ENCODE peak calls at places on chromosomes 3 and 15, in four cellular contexts. T, H, R and C are unnamed samples. For H3K4me1 and H3K36me3, the result is how much of the 10 kb centered on the place peaks cover.

GRCh38 chr15:48644498-48644826 is 1.0 kb downstream of the FBN1 start:
- DNase-seq in H (no peak), T (peak), R (no peak), C (no peak)

GRCh38 chr15:91257755-91258435 is 157.8 kb downstream of the SV2B start:
- DNase-seq in T (no peak), R (no peak), H (no peak), C (no peak)

GRCh38 chr15:74138642-74139041 is 8.3 kb downstream of the ISLR2 start:
- DNase-seq in H (no peak), T (no peak), R (no peak), C (no peak)

GRCh38 chr3:72664576-72664975 is 183.7 kb downstream of the SHQ1 start:
- DNase-seq in R (no peak), T (peak), H (no peak), C (no peak)

GRCh38 chr3:71214797-71215196 is 368.7 kb downstream of the FOXP1 start:
- DNase-seq in H (no peak), R (no peak), T (no peak), C (no peak)

GRCh38 chr3:133377396-133377795 is 22.5 kb upstream of the BFSP2 start:
- DNase-seq in H (no peak), T (peak), R (peak), C (peak)

GRCh38 chr15:69450968-69451695 is 1.5 kb upstream of the RPLP1 start:
- DNase-seq in T (no peak), R (peak), H (no peak), C (no peak)

GRCh38 chr3:4720316-4721075 is 227.3 kb downstream of the ITPR1 start:
- DNase-seq in T (peak), H (peak), R (no peak), C (peak)

GRCh38 chr15:88641959-88642452 is 3.2 kb downstream of the ISG20 start:
- DNase-seq in R (no peak), T (no peak), H (no peak), C (no peak)

GRCh38 chr15:60091150-60091549 is 87.0 kb downstream of the FOXB1 start:
- DNase-seq in T (peak), R (no peak), H (peak), C (peak)

GRCh38 chr3:152376351-152377183 is 107.8 kb downstream of the MBNL1 start:
- DNase-seq in T (peak), R (peak), H (no peak), C (no peak)

GRCh38 chr15:76359152-76359551 is 22.6 kb downstream of the ISL2 start:
- DNase-seq in R (no peak), H (no peak), T (no peak), C (no peak)

GRCh38 chr3:126063358-126063965 is 20.5 kb downstream of the SLC41A3 start:
- DNase-seq in R (no peak), H (no peak), T (no peak), C (no peak)

GRCh38 chr15:101014921-101015841 is 96.0 kb downstream of the LRRK1 start:
- DNase-seq in T (peak), R (peak), H (peak), C (peak)

GRCh38 chr3:176352716-176353334 is 844.5 kb downstream of the TBL1XR1 start:
- DNase-seq in R (no peak), H (no peak), T (peak), C (no peak)

GRCh38 chr3:135412475-135412874 is 553.1 kb upstream of the PPP2R3A start:
- DNase-seq in R (no peak), H (no peak), T (no peak), C (no peak)

GRCh38 chr3:139710212-139710611 is 32.4 kb upstream of the NMNAT3 start:
- DNase-seq in R (no peak), H (no peak), T (no peak), C (no peak)

GRCh38 chr15:72902929-72903260 is 119.3 kb upstream of the ADPGK start:
- DNase-seq in T (no peak), R (no peak), H (no peak), C (no peak)

GRCh38 chr3:142509079-142509478 is 61.2 kb upstream of the XRN1 start:
- DNase-seq in H (no peak), R (no peak), T (no peak), C (no peak)

GRCh38 chr3:124812291-124813265 is 74.6 kb downstream of the ITGB5 start:
- DNase-seq in R (no peak), T (peak), H (peak), C (peak)

GRCh38 chr15:65329991-65330735 is 25.7 kb downstream of the RNU5B-1 start:
- DNase-seq in H (no peak), R (no peak), T (no peak), C (no peak)

GRCh38 chr15:52803543-52804306 is 13.6 kb upstream of the ONECUT1 start:
- DNase-seq in T (no peak), R (peak), H (no peak), C (no peak)

GRCh38 chr15:52806284-52806655 is 16.1 kb upstream of the ONECUT1 start:
- DNase-seq in T (no peak), R (no peak), H (no peak), C (no peak)

GRCh38 chr15:52808441-52808840 is 18.3 kb upstream of the ONECUT1 start:
- DNase-seq in R (no peak), T (no peak), H (no peak), C (no peak)

GRCh38 chr15:52804526-52805081 is 14.5 kb upstream of the ONECUT1 start:
- DNase-seq in H (no peak), R (no peak), T (no peak), C (no peak)

DNA sequence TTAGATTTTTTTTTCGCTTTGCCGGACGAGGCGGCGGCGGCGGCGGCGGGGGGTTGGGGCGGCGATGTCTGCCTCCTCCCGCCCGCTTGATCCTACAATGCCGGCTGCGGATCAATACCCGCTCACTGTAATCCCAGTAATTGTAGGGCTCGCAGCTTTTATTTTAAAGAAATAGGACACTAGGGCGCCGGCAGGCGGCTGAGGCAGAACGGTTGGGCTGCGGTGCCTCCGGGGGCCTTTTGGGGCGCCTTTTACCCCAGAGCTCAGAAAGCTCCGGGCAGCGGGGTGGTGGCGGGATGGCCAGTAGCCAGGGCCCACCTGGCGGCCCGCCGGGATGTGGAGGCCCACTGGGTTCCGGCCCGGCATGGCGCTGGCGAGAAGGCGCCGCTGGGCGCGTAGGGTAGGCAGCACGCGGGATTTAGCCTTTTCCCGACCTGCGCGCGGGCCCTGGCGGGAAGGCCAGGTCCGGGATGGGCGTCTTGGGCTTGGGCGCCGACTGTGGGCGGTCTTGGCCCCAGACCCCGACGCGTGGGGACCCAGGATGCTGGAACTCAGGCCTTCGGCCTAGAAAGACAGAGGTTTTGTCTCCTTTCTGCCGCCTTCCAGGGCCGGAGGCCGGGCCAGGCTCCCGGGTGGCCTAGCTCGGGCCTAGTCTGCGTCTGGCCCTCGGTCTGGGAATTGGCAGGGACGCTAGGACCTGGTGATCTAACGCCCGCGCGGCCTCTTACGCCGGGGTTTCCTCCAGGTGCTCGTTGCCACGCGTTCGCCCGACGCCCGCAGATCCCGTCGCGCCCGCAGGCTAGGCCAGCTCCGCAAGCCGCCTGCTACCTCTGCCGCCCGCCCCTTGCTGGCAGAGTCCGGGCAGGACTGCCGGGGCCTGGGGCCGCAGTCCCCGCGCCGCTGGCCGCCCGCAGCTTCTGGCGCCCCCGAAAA is 15.5 kb upstream of the ONECUT1 start:
- DNase-seq in T (no peak), R (no peak), H (no peak), C (no peak)
- TF ChIP-seq EZH2 in T (peak), R (no peak), H (no peak), C (peak)

GRCh38 chr3:115498898-115499297 is 124.4 kb upstream of the GAP43 start:
- DNase-seq in T (no peak), R (no peak), H (no peak), C (no peak)

GRCh38 chr3:115500795-115501194 is 122.5 kb upstream of the GAP43 start:
- DNase-seq in H (no peak), T (no peak), R (no peak), C (no peak)

GRCh38 chr3:115498421-115498820 is 124.9 kb upstream of the GAP43 start:
- DNase-seq in R (no peak), H (no peak), T (no peak), C (no peak)

GRCh38 chr3:115503386-115503785 is 119.9 kb upstream of the GAP43 start:
- DNase-seq in H (no peak), T (peak), R (no peak), C (no peak)
- H3K4me1 ChIP-seq in H (under half), T (under half), R (under half), C (under half)

GRCh38 chr15:94526071-94526689 is 294.8 kb downstream of the MCTP2 start:
- DNase-seq in H (no peak), R (no peak), T (no peak), C (peak)

GRCh38 chr15:94523873-94524272 is 292.5 kb downstream of the MCTP2 start:
- DNase-seq in T (no peak), R (no peak), H (no peak), C (no peak)

GRCh38 chr15:94524565-94524964 is 293.2 kb downstream of the MCTP2 start:
- DNase-seq in T (no peak), R (no peak), H (no peak), C (peak)

DNA sequence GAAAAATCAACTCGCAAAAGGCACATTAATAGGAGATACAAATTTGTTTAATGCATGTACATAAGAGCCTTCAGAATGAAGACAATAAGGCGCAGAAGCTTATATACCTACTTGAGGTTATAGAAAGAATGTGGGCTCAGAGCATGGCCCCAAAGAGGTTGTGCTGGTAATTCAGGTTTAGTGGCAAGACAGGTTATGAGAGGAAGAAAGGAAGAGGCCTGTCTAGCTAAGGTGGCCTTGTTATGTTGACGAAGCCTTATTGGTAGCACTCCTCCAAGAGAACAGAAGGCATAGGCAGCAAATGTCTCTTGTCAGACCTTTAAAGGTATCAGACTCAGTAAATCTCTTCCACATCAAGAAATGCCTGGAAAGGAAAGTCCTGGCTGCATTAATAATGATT is 290.8 kb downstream of the MCTP2 start:
- DNase-seq in H (no peak), R (no peak), T (no peak), C (no peak)
- H3K36me3 ChIP-seq in H (under half), R (under half), T (under half), C (under half)

GRCh38 chr3:180808823-180809575 is 103.5 kb upstream of the FXR1 start:
- DNase-seq in H (no peak), T (no peak), R (peak), C (no peak)
- TF ChIP-seq EZH2 in H (no peak), T (no peak), R (no peak), C (no peak)